ENCODE peak calls at places on chromosome 15, in six cellular contexts. One of them, this sample, is unnamed.

GRCh38 chr15:29449136-29449535 is 179.5 kb upstream of the NSMCE3 start:
- DNase-seq in Right ventricle myocardium superior: no peak
- DNase-seq in T-helper 17 cell: no peak
- DNase-seq in activated CD4-positive, alpha-beta T cell treated with anti-CD3 and anti-CD28 coated beads for 36 hours: peak; percentile 19
- DNase-seq in heart left ventricle: no peak
- DNase-seq in GM03348: no peak
- DNase-seq in this sample: no peak

GRCh38 chr15:101489236-101489632 is 273 bp downstream of the PCSK6 start:
- DNase-seq in activated CD4-positive, alpha-beta T cell treated with anti-CD3 and anti-CD28 coated beads for 36 hours: peak; percentile 53
- DNase-seq in Right ventricle myocardium superior: peak; percentile 70
- DNase-seq in heart left ventricle: peak; percentile 75
- DNase-seq in T-helper 17 cell: no peak
- DNase-seq in GM03348: peak; percentile 55
- DNase-seq in this sample: no peak

GRCh38 chr15:50590288-50590687 is 43.8 kb upstream of the USP50 start:
- DNase-seq in GM03348: no peak
- DNase-seq in heart left ventricle: no peak
- DNase-seq in Right ventricle myocardium superior: no peak
- DNase-seq in activated CD4-positive, alpha-beta T cell treated with anti-CD3 and anti-CD28 coated beads for 36 hours: no peak
- DNase-seq in T-helper 17 cell: no peak
- DNase-seq in this sample: no peak

GRCh38 chr15:75836953-75837321 is 6.3 kb upstream of the UBE2Q2 start:
- DNase-seq in T-helper 17 cell: no peak
- DNase-seq in Right ventricle myocardium superior: peak; percentile 42
- DNase-seq in activated CD4-positive, alpha-beta T cell treated with anti-CD3 and anti-CD28 coated beads for 36 hours: peak; percentile 76
- DNase-seq in heart left ventricle: no peak
- DNase-seq in GM03348: peak; percentile 84
- DNase-seq in this sample: no peak

GRCh38 chr15:92393287-92393993 is at the start of gene ST8SIA2:
- DNase-seq in GM03348: peak; percentile 40
- DNase-seq in Right ventricle myocardium superior: no peak
- DNase-seq in T-helper 17 cell: no peak
- DNase-seq in activated CD4-positive, alpha-beta T cell treated with anti-CD3 and anti-CD28 coated beads for 36 hours: peak; percentile 41
- DNase-seq in heart left ventricle: no peak
- DNase-seq in this sample: no peak

GRCh38 chr15:100786901-100787566 is 92.6 kb upstream of the ALDH1A3 start:
- DNase-seq in GM03348: no peak
- DNase-seq in activated CD4-positive, alpha-beta T cell treated with anti-CD3 and anti-CD28 coated beads for 36 hours: no peak
- DNase-seq in T-helper 17 cell: no peak
- DNase-seq in Right ventricle myocardium superior: no peak
- DNase-seq in heart left ventricle: peak; percentile 36
- DNase-seq in this sample: no peak

GRCh38 chr15:38758001-38758400 is 193.4 kb upstream of the RASGRP1 start:
- DNase-seq in GM03348: peak; percentile 68
- DNase-seq in T-helper 17 cell: no peak
- DNase-seq in activated CD4-positive, alpha-beta T cell treated with anti-CD3 and anti-CD28 coated beads for 36 hours: no peak
- DNase-seq in Right ventricle myocardium superior: no peak
- DNase-seq in heart left ventricle: no peak
- DNase-seq in this sample: no peak

GRCh38 chr15:56052389-56053045 is 59.1 kb upstream of the NEDD4 start:
- DNase-seq in T-helper 17 cell: no peak
- DNase-seq in activated CD4-positive, alpha-beta T cell treated with anti-CD3 and anti-CD28 coated beads for 36 hours: peak; percentile 24
- DNase-seq in GM03348: peak; percentile 70
- DNase-seq in heart left ventricle: no peak
- DNase-seq in Right ventricle myocardium superior: no peak
- DNase-seq in this sample: no peak

GRCh38 chr15:68352401-68353062 is 75.0 kb downstream of the FEM1B start:
- DNase-seq in T-helper 17 cell: no peak
- DNase-seq in heart left ventricle: no peak
- DNase-seq in activated CD4-positive, alpha-beta T cell treated with anti-CD3 and anti-CD28 coated beads for 36 hours: peak; percentile 74
- DNase-seq in Right ventricle myocardium superior: no peak
- DNase-seq in GM03348: peak; percentile 88
- DNase-seq in this sample: no peak

GRCh38 chr15:59953392-59953883 is 50.7 kb upstream of the FOXB1 start:
- DNase-seq in Right ventricle myocardium superior: no peak
- DNase-seq in activated CD4-positive, alpha-beta T cell treated with anti-CD3 and anti-CD28 coated beads for 36 hours: no peak
- DNase-seq in GM03348: no peak
- DNase-seq in T-helper 17 cell: no peak
- DNase-seq in heart left ventricle: no peak
- DNase-seq in this sample: no peak